ENCODE peak calls at places on chromosomes 11 and 22, in eight cellular contexts. One of them, this sample, is unnamed.

GRCh38 chr11:36258730-36259360 is 30.4 kb downstream of the COMMD9 start:
- DNase-seq in neural progenitor cell: peak; percentile 84
- DNase-seq in ascending aorta: no peak
- DNase-seq in uterus: peak; percentile 47
- DNase-seq in GM13977: peak; percentile 19
- DNase-seq in HFF-Myc: peak; percentile 33
- DNase-seq in chondrocyte: no peak
- DNase-seq in endothelial cell: peak; percentile 75
- DNase-seq in this sample: peak; percentile 81

GRCh38 chr22:23149743-23150238 is 4.5 kb downstream of the RAB36 start:
- DNase-seq in neural progenitor cell: no peak
- DNase-seq in ascending aorta: no peak
- DNase-seq in uterus: no peak
- DNase-seq in GM13977: no peak
- DNase-seq in HFF-Myc: no peak
- DNase-seq in chondrocyte: no peak
- DNase-seq in endothelial cell: no peak
- DNase-seq in this sample: no peak

GRCh38 chr11:65997286-65997685 is 4.7 kb downstream of the EIF1AD start:
- DNase-seq in neural progenitor cell: no peak
- DNase-seq in ascending aorta: no peak
- DNase-seq in uterus: no peak
- DNase-seq in GM13977: no peak
- DNase-seq in HFF-Myc: no peak
- DNase-seq in chondrocyte: no peak
- DNase-seq in endothelial cell: no peak
- DNase-seq in this sample: no peak

GRCh38 chr22:29146101-29146560 is 59.6 kb upstream of the EMID1 start:
- DNase-seq in neural progenitor cell: no peak
- DNase-seq in ascending aorta: no peak
- DNase-seq in uterus: no peak
- DNase-seq in GM13977: no peak
- DNase-seq in HFF-Myc: no peak
- DNase-seq in chondrocyte: no peak
- DNase-seq in endothelial cell: no peak
- DNase-seq in this sample: no peak

GRCh38 chr11:97938789-97939188 is 1082.0 kb upstream of the CNTN5 start:
- DNase-seq in neural progenitor cell: peak; percentile 18
- DNase-seq in ascending aorta: no peak
- DNase-seq in uterus: no peak
- DNase-seq in GM13977: no peak
- DNase-seq in HFF-Myc: no peak
- DNase-seq in chondrocyte: no peak
- DNase-seq in endothelial cell: no peak
- DNase-seq in this sample: no peak

GRCh38 chr11:46281374-46281831 is 3.9 kb downstream of the CREB3L1 start:
- DNase-seq in neural progenitor cell: peak; percentile 59
- DNase-seq in ascending aorta: no peak
- DNase-seq in uterus: peak; percentile 52
- DNase-seq in GM13977: no peak
- DNase-seq in HFF-Myc: no peak
- DNase-seq in chondrocyte: no peak
- DNase-seq in endothelial cell: peak; percentile 12
- DNase-seq in this sample: no peak

GRCh38 chr11:127035812-127036211 is 35.2 kb upstream of the KIRREL3 start:
- DNase-seq in neural progenitor cell: no peak
- DNase-seq in ascending aorta: no peak
- DNase-seq in uterus: no peak
- DNase-seq in GM13977: no peak
- DNase-seq in HFF-Myc: no peak
- DNase-seq in chondrocyte: no peak
- DNase-seq in endothelial cell: no peak
- DNase-seq in this sample: no peak

GRCh38 chr11:11602011-11602410 is 19.8 kb downstream of the GALNT18 start:
- DNase-seq in neural progenitor cell: no peak
- DNase-seq in ascending aorta: no peak
- DNase-seq in uterus: no peak
- DNase-seq in GM13977: no peak
- DNase-seq in HFF-Myc: no peak
- DNase-seq in chondrocyte: no peak
- DNase-seq in endothelial cell: no peak
- DNase-seq in this sample: no peak

GRCh38 chr11:33445761-33446161 is 188.6 kb downstream of the HIPK3 start:
- DNase-seq in neural progenitor cell: no peak
- DNase-seq in ascending aorta: no peak
- DNase-seq in uterus: no peak
- DNase-seq in GM13977: no peak
- DNase-seq in HFF-Myc: no peak
- DNase-seq in chondrocyte: no peak
- DNase-seq in endothelial cell: no peak
- DNase-seq in this sample: peak; percentile 85

GRCh38 chr22:19707347-19708322 is 6.7 kb upstream of the SEPTIN5 start:
- DNase-seq in neural progenitor cell: no peak
- DNase-seq in ascending aorta: no peak
- DNase-seq in uterus: no peak
- DNase-seq in GM13977: no peak
- DNase-seq in HFF-Myc: no peak
- DNase-seq in chondrocyte: peak; percentile 79
- DNase-seq in endothelial cell: no peak
- DNase-seq in this sample: no peak

GRCh38 chr11:117259417-117259816 is 26.9 kb downstream of the RNF214 start:
- DNase-seq in neural progenitor cell: no peak
- DNase-seq in ascending aorta: no peak
- DNase-seq in uterus: no peak
- DNase-seq in GM13977: no peak
- DNase-seq in HFF-Myc: peak; percentile 36
- DNase-seq in chondrocyte: no peak
- DNase-seq in endothelial cell: no peak
- DNase-seq in this sample: peak; percentile 75

GRCh38 chr11:9787260-9787659 is 123.4 kb downstream of the SWAP70 start:
- DNase-seq in neural progenitor cell: no peak
- DNase-seq in ascending aorta: no peak
- DNase-seq in uterus: no peak
- DNase-seq in GM13977: no peak
- DNase-seq in HFF-Myc: no peak
- DNase-seq in chondrocyte: no peak
- DNase-seq in endothelial cell: no peak
- DNase-seq in this sample: peak; percentile 36

GRCh38 chr22:36026741-36027140 is 1.9 kb downstream of the RBFOX2 start:
- DNase-seq in neural progenitor cell: no peak
- DNase-seq in ascending aorta: no peak
- DNase-seq in uterus: no peak
- DNase-seq in GM13977: peak; percentile 19
- DNase-seq in HFF-Myc: no peak
- DNase-seq in chondrocyte: no peak
- DNase-seq in endothelial cell: peak; percentile 16
- DNase-seq in this sample: peak; percentile 58

GRCh38 chr11:35237345-35237744 is 98.4 kb downstream of the CD44 start:
- DNase-seq in neural progenitor cell: no peak
- DNase-seq in ascending aorta: no peak
- DNase-seq in uterus: no peak
- DNase-seq in GM13977: no peak
- DNase-seq in HFF-Myc: no peak
- DNase-seq in chondrocyte: no peak
- DNase-seq in endothelial cell: no peak
- DNase-seq in this sample: no peak

GRCh38 chr11:11450744-11451362 is 97.8 kb upstream of the CSNK2A3 start:
- DNase-seq in neural progenitor cell: no peak
- DNase-seq in ascending aorta: no peak
- DNase-seq in uterus: no peak
- DNase-seq in GM13977: no peak
- DNase-seq in HFF-Myc: no peak
- DNase-seq in chondrocyte: no peak
- DNase-seq in endothelial cell: no peak
- DNase-seq in this sample: peak; percentile 3

GRCh38 chr22:27801197-27801615 is 350 bp downstream of the MN1 start:
- DNase-seq in neural progenitor cell: peak; percentile 78
- DNase-seq in ascending aorta: no peak
- DNase-seq in uterus: no peak
- DNase-seq in GM13977: peak; percentile 67
- DNase-seq in HFF-Myc: no peak
- DNase-seq in chondrocyte: no peak
- DNase-seq in endothelial cell: peak; percentile 52
- DNase-seq in this sample: no peak

GRCh38 chr11:107957109-107957588 is 28.9 kb downstream of the RAB39A start:
- DNase-seq in neural progenitor cell: no peak
- DNase-seq in ascending aorta: no peak
- DNase-seq in uterus: no peak
- DNase-seq in GM13977: no peak
- DNase-seq in HFF-Myc: peak; percentile 53
- DNase-seq in chondrocyte: no peak
- DNase-seq in endothelial cell: no peak
- DNase-seq in this sample: peak; percentile 72

GRCh38 chr22:50469377-50470305 is 5.2 kb downstream of the SBF1 start:
- DNase-seq in neural progenitor cell: no peak
- DNase-seq in ascending aorta: peak; percentile 62
- DNase-seq in uterus: no peak
- DNase-seq in GM13977: peak; percentile 95
- DNase-seq in HFF-Myc: peak; percentile 25
- DNase-seq in chondrocyte: no peak
- DNase-seq in endothelial cell: no peak
- DNase-seq in this sample: peak; percentile 27

GRCh38 chr11:15826008-15826650 is 530.2 kb downstream of the SOX6 start:
- DNase-seq in neural progenitor cell: no peak
- DNase-seq in ascending aorta: no peak
- DNase-seq in uterus: no peak
- DNase-seq in GM13977: no peak
- DNase-seq in HFF-Myc: no peak
- DNase-seq in chondrocyte: no peak
- DNase-seq in endothelial cell: no peak
- DNase-seq in this sample: no peak

GRCh38 chr11:92642146-92642919 is 327.1 kb upstream of the MTNR1B start:
- DNase-seq in neural progenitor cell: no peak
- DNase-seq in ascending aorta: no peak
- DNase-seq in uterus: no peak
- DNase-seq in GM13977: no peak
- DNase-seq in HFF-Myc: no peak
- DNase-seq in chondrocyte: no peak
- DNase-seq in endothelial cell: no peak
- DNase-seq in this sample: no peak

GRCh38 chr11:353315-353857 is 15.9 kb upstream of the B4GALNT4 start:
- DNase-seq in neural progenitor cell: no peak
- DNase-seq in ascending aorta: peak; percentile 62
- DNase-seq in uterus: peak; percentile 91
- DNase-seq in GM13977: no peak
- DNase-seq in HFF-Myc: peak; percentile 54
- DNase-seq in chondrocyte: peak; percentile 65
- DNase-seq in endothelial cell: no peak
- DNase-seq in this sample: peak; percentile 87

GRCh38 chr11:47152953-47153950 is 23.4 kb downstream of the ARFGAP2 start:
- DNase-seq in neural progenitor cell: peak; percentile 84
- DNase-seq in ascending aorta: no peak
- DNase-seq in uterus: peak; percentile 79
- DNase-seq in GM13977: peak; percentile 84
- DNase-seq in HFF-Myc: peak; percentile 81
- DNase-seq in chondrocyte: no peak
- DNase-seq in endothelial cell: peak; percentile 89
- DNase-seq in this sample: peak; percentile 88

GRCh38 chr11:35723493-35724284 is 61.1 kb downstream of the TRIM44 start:
- DNase-seq in neural progenitor cell: no peak
- DNase-seq in ascending aorta: no peak
- DNase-seq in uterus: no peak
- DNase-seq in GM13977: no peak
- DNase-seq in HFF-Myc: no peak
- DNase-seq in chondrocyte: no peak
- DNase-seq in endothelial cell: no peak
- DNase-seq in this sample: no peak

GRCh38 chr11:107836811-107837210 is 21.8 kb downstream of the SLC35F2 start:
- DNase-seq in neural progenitor cell: no peak
- DNase-seq in ascending aorta: no peak
- DNase-seq in uterus: no peak
- DNase-seq in GM13977: no peak
- DNase-seq in HFF-Myc: no peak
- DNase-seq in chondrocyte: no peak
- DNase-seq in endothelial cell: no peak
- DNase-seq in this sample: no peak

GRCh38 chr22:45246060-45246985 is 5.6 kb upstream of the KIAA0930 start:
- DNase-seq in neural progenitor cell: no peak
- DNase-seq in ascending aorta: no peak
- DNase-seq in uterus: peak; percentile 88
- DNase-seq in GM13977: no peak
- DNase-seq in HFF-Myc: peak; percentile 97
- DNase-seq in chondrocyte: no peak
- DNase-seq in endothelial cell: no peak
- DNase-seq in this sample: peak; percentile 97
- TF ChIP-seq CTCF in neural progenitor cell: no peak
- TF ChIP-seq CTCF in ascending aorta: no peak
- TF ChIP-seq CTCF in uterus: no peak
- TF ChIP-seq CTCF in GM13977: no peak
- TF ChIP-seq CTCF in HFF-Myc: no peak
- TF ChIP-seq CTCF in chondrocyte: no peak
- TF ChIP-seq CTCF in endothelial cell: no peak
- TF ChIP-seq CTCF in this sample: no peak

DNA sequence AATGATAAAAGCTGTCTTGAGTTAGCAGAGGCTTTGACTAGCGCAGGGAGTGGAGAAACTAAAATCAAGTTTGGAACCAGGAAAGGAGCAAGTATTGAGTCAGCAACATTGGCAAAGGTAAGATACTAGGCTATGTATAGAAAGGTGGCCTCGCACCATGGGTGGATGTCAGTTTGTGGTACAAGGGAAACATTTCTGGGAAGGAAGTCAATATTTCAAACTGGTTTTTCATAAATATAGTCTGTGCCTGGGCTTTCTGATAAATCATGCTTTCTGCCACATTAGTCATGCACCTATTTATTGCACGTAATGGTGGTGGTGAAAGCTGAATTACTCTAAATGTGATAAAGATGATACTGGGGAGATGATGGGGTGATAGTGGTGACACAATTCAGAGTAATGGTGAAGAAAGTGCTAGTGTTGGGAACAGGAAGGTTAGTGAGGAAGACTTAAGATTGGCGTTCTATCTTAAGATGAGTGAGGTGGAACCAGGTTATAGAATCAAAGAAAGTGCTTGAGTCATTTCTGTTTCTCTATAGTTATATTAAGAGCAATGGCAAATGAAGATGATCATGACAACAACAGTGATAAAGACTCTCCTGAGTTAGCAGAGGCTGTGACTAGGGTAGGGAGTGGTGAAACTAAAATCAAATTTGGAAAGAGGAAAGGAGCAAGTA is 729.0 kb downstream of the FAM181B start:
- DNase-seq in neural progenitor cell: no peak
- DNase-seq in ascending aorta: no peak
- DNase-seq in uterus: no peak
- DNase-seq in GM13977: no peak
- DNase-seq in HFF-Myc: no peak
- DNase-seq in chondrocyte: no peak
- DNase-seq in endothelial cell: no peak
- DNase-seq in this sample: no peak
- TF ChIP-seq CTCF in neural progenitor cell: no peak
- TF ChIP-seq CTCF in ascending aorta: no peak
- TF ChIP-seq CTCF in uterus: no peak
- TF ChIP-seq CTCF in GM13977: no peak
- TF ChIP-seq CTCF in HFF-Myc: no peak
- TF ChIP-seq CTCF in chondrocyte: no peak
- TF ChIP-seq CTCF in endothelial cell: no peak
- TF ChIP-seq CTCF in this sample: no peak

GRCh38 chr11:122864386-122864785 is 18.2 kb upstream of the JHY start:
- DNase-seq in neural progenitor cell: no peak
- DNase-seq in ascending aorta: no peak
- DNase-seq in uterus: no peak
- DNase-seq in GM13977: no peak
- DNase-seq in HFF-Myc: no peak
- DNase-seq in chondrocyte: no peak
- DNase-seq in endothelial cell: no peak
- DNase-seq in this sample: no peak
- TF ChIP-seq CTCF in neural progenitor cell: no peak
- TF ChIP-seq CTCF in ascending aorta: no peak
- TF ChIP-seq CTCF in uterus: no peak
- TF ChIP-seq CTCF in GM13977: no peak
- TF ChIP-seq CTCF in HFF-Myc: no peak
- TF ChIP-seq CTCF in chondrocyte: no peak
- TF ChIP-seq CTCF in endothelial cell: no peak
- TF ChIP-seq CTCF in this sample: no peak

GRCh38 chr11:114251797-114252327 is 44.3 kb upstream of the NNMT start:
- DNase-seq in neural progenitor cell: peak; percentile 41
- DNase-seq in ascending aorta: no peak
- DNase-seq in uterus: no peak
- DNase-seq in GM13977: no peak
- DNase-seq in HFF-Myc: no peak
- DNase-seq in chondrocyte: no peak
- DNase-seq in endothelial cell: no peak
- DNase-seq in this sample: no peak
- TF ChIP-seq CTCF in neural progenitor cell: peak; percentile 36
- TF ChIP-seq CTCF in ascending aorta: no peak
- TF ChIP-seq CTCF in uterus: no peak
- TF ChIP-seq CTCF in GM13977: no peak
- TF ChIP-seq CTCF in HFF-Myc: no peak
- TF ChIP-seq CTCF in chondrocyte: no peak
- TF ChIP-seq CTCF in endothelial cell: no peak
- TF ChIP-seq CTCF in this sample: no peak